ENCODE peak calls at places on chromosomes 13 and 19, in nine cellular contexts. One of them, this sample, is unnamed.

GRCh38 chr19:6536138-6536671 is 5.4 kb downstream of the TNFSF9 start:
- DNase-seq in H1: peak
- DNase-seq in fibroblast of pulmonary artery: peak
- DNase-seq in body of pancreas: no peak
- DNase-seq in stimulated activated CD4-positive, alpha-beta T cell treated with anti-CD3 and anti-CD28 coated beads, TNF-alpha, amount 100 ng/mL, for 48 hours: peak
- DNase-seq in AG10803: no peak
- DNase-seq in psoas muscle: peak
- DNase-seq in progenitor cell of endocrine pancreas: no peak
- DNase-seq in stimulated activated CD8-positive, alpha-beta memory T cell treated with anti-CD3 and anti-CD28 coated beads, Interleukin-4, amount 100 ng/mL, for 1 hour: no peak
- DNase-seq in this sample: peak

GRCh38 chr19:1811472-1811894 is 593 bp downstream of the ATP8B3 start:
- DNase-seq in fibroblast of pulmonary artery: peak
- DNase-seq in H1: no peak
- DNase-seq in stimulated activated CD4-positive, alpha-beta T cell treated with anti-CD3 and anti-CD28 coated beads, TNF-alpha, amount 100 ng/mL, for 48 hours: peak
- DNase-seq in body of pancreas: peak
- DNase-seq in AG10803: peak
- DNase-seq in psoas muscle: peak
- DNase-seq in stimulated activated CD8-positive, alpha-beta memory T cell treated with anti-CD3 and anti-CD28 coated beads, Interleukin-4, amount 100 ng/mL, for 1 hour: peak
- DNase-seq in progenitor cell of endocrine pancreas: no peak
- DNase-seq in this sample: no peak

GRCh38 chr13:20547479-20547908 is 19.5 kb upstream of the IFT88 start:
- DNase-seq in stimulated activated CD4-positive, alpha-beta T cell treated with anti-CD3 and anti-CD28 coated beads, TNF-alpha, amount 100 ng/mL, for 48 hours: no peak
- DNase-seq in H1: no peak
- DNase-seq in body of pancreas: no peak
- DNase-seq in fibroblast of pulmonary artery: no peak
- DNase-seq in stimulated activated CD8-positive, alpha-beta memory T cell treated with anti-CD3 and anti-CD28 coated beads, Interleukin-4, amount 100 ng/mL, for 1 hour: no peak
- DNase-seq in progenitor cell of endocrine pancreas: no peak
- DNase-seq in AG10803: no peak
- DNase-seq in psoas muscle: no peak
- DNase-seq in this sample: no peak

GRCh38 chr13:27562457-27562856 is 57.9 kb downstream of the LNX2 start:
- DNase-seq in stimulated activated CD8-positive, alpha-beta memory T cell treated with anti-CD3 and anti-CD28 coated beads, Interleukin-4, amount 100 ng/mL, for 1 hour: no peak
- DNase-seq in body of pancreas: no peak
- DNase-seq in progenitor cell of endocrine pancreas: no peak
- DNase-seq in psoas muscle: no peak
- DNase-seq in stimulated activated CD4-positive, alpha-beta T cell treated with anti-CD3 and anti-CD28 coated beads, TNF-alpha, amount 100 ng/mL, for 48 hours: no peak
- DNase-seq in fibroblast of pulmonary artery: no peak
- DNase-seq in AG10803: no peak
- DNase-seq in H1: no peak
- DNase-seq in this sample: no peak

GRCh38 chr13:76836311-76836710 is 49.9 kb downstream of the KCTD12 start:
- DNase-seq in fibroblast of pulmonary artery: no peak
- DNase-seq in H1: no peak
- DNase-seq in AG10803: peak
- DNase-seq in psoas muscle: no peak
- DNase-seq in stimulated activated CD4-positive, alpha-beta T cell treated with anti-CD3 and anti-CD28 coated beads, TNF-alpha, amount 100 ng/mL, for 48 hours: no peak
- DNase-seq in progenitor cell of endocrine pancreas: no peak
- DNase-seq in body of pancreas: no peak
- DNase-seq in stimulated activated CD8-positive, alpha-beta memory T cell treated with anti-CD3 and anti-CD28 coated beads, Interleukin-4, amount 100 ng/mL, for 1 hour: no peak
- DNase-seq in this sample: no peak

GRCh38 chr19:5302396-5302795 is 38.2 kb downstream of the PTPRS start:
- DNase-seq in psoas muscle: no peak
- DNase-seq in body of pancreas: no peak
- DNase-seq in fibroblast of pulmonary artery: no peak
- DNase-seq in progenitor cell of endocrine pancreas: no peak
- DNase-seq in H1: no peak
- DNase-seq in stimulated activated CD8-positive, alpha-beta memory T cell treated with anti-CD3 and anti-CD28 coated beads, Interleukin-4, amount 100 ng/mL, for 1 hour: no peak
- DNase-seq in AG10803: no peak
- DNase-seq in stimulated activated CD4-positive, alpha-beta T cell treated with anti-CD3 and anti-CD28 coated beads, TNF-alpha, amount 100 ng/mL, for 48 hours: no peak
- DNase-seq in this sample: no peak

GRCh38 chr19:53867225-53868090 is at the start of gene MYADM:
- DNase-seq in body of pancreas: peak
- DNase-seq in fibroblast of pulmonary artery: peak
- DNase-seq in H1: peak
- DNase-seq in stimulated activated CD4-positive, alpha-beta T cell treated with anti-CD3 and anti-CD28 coated beads, TNF-alpha, amount 100 ng/mL, for 48 hours: peak
- DNase-seq in progenitor cell of endocrine pancreas: peak
- DNase-seq in stimulated activated CD8-positive, alpha-beta memory T cell treated with anti-CD3 and anti-CD28 coated beads, Interleukin-4, amount 100 ng/mL, for 1 hour: peak
- DNase-seq in psoas muscle: peak
- DNase-seq in AG10803: peak
- DNase-seq in this sample: peak

GRCh38 chr19:40626918-40627317 is 25.7 kb downstream of the LTBP4 start:
- DNase-seq in body of pancreas: no peak
- DNase-seq in fibroblast of pulmonary artery: no peak
- DNase-seq in stimulated activated CD4-positive, alpha-beta T cell treated with anti-CD3 and anti-CD28 coated beads, TNF-alpha, amount 100 ng/mL, for 48 hours: no peak
- DNase-seq in stimulated activated CD8-positive, alpha-beta memory T cell treated with anti-CD3 and anti-CD28 coated beads, Interleukin-4, amount 100 ng/mL, for 1 hour: no peak
- DNase-seq in psoas muscle: no peak
- DNase-seq in AG10803: no peak
- DNase-seq in progenitor cell of endocrine pancreas: no peak
- DNase-seq in H1: no peak
- DNase-seq in this sample: no peak

GRCh38 chr13:59368652-59369051 is 795.1 kb downstream of the DIAPH3 start:
- DNase-seq in body of pancreas: no peak
- DNase-seq in stimulated activated CD4-positive, alpha-beta T cell treated with anti-CD3 and anti-CD28 coated beads, TNF-alpha, amount 100 ng/mL, for 48 hours: no peak
- DNase-seq in H1: no peak
- DNase-seq in fibroblast of pulmonary artery: no peak
- DNase-seq in AG10803: no peak
- DNase-seq in stimulated activated CD8-positive, alpha-beta memory T cell treated with anti-CD3 and anti-CD28 coated beads, Interleukin-4, amount 100 ng/mL, for 1 hour: no peak
- DNase-seq in progenitor cell of endocrine pancreas: no peak
- DNase-seq in psoas muscle: no peak
- DNase-seq in this sample: no peak

GRCh38 chr19:55261671-55262126 is 2.9 kb upstream of the PPP6R1 start:
- DNase-seq in progenitor cell of endocrine pancreas: no peak
- DNase-seq in stimulated activated CD4-positive, alpha-beta T cell treated with anti-CD3 and anti-CD28 coated beads, TNF-alpha, amount 100 ng/mL, for 48 hours: no peak
- DNase-seq in psoas muscle: no peak
- DNase-seq in H1: peak
- DNase-seq in stimulated activated CD8-positive, alpha-beta memory T cell treated with anti-CD3 and anti-CD28 coated beads, Interleukin-4, amount 100 ng/mL, for 1 hour: no peak
- DNase-seq in AG10803: no peak
- DNase-seq in fibroblast of pulmonary artery: no peak
- DNase-seq in body of pancreas: no peak
- DNase-seq in this sample: no peak

GRCh38 chr19:50189326-50189725 is 14.1 kb upstream of the MYH14 start:
- DNase-seq in H1: no peak
- DNase-seq in progenitor cell of endocrine pancreas: no peak
- DNase-seq in body of pancreas: no peak
- DNase-seq in psoas muscle: no peak
- DNase-seq in stimulated activated CD4-positive, alpha-beta T cell treated with anti-CD3 and anti-CD28 coated beads, TNF-alpha, amount 100 ng/mL, for 48 hours: no peak
- DNase-seq in fibroblast of pulmonary artery: no peak
- DNase-seq in stimulated activated CD8-positive, alpha-beta memory T cell treated with anti-CD3 and anti-CD28 coated beads, Interleukin-4, amount 100 ng/mL, for 1 hour: no peak
- DNase-seq in AG10803: no peak
- DNase-seq in this sample: no peak

GRCh38 chr19:30144794-30145193 is 202.8 kb downstream of the URI1 start:
- DNase-seq in stimulated activated CD4-positive, alpha-beta T cell treated with anti-CD3 and anti-CD28 coated beads, TNF-alpha, amount 100 ng/mL, for 48 hours: no peak
- DNase-seq in stimulated activated CD8-positive, alpha-beta memory T cell treated with anti-CD3 and anti-CD28 coated beads, Interleukin-4, amount 100 ng/mL, for 1 hour: no peak
- DNase-seq in fibroblast of pulmonary artery: no peak
- DNase-seq in H1: no peak
- DNase-seq in psoas muscle: no peak
- DNase-seq in progenitor cell of endocrine pancreas: no peak
- DNase-seq in body of pancreas: no peak
- DNase-seq in AG10803: no peak
- DNase-seq in this sample: no peak

GRCh38 chr19:51194527-51195315 is 30.2 kb upstream of the CD33 start:
- DNase-seq in H1: no peak
- DNase-seq in stimulated activated CD4-positive, alpha-beta T cell treated with anti-CD3 and anti-CD28 coated beads, TNF-alpha, amount 100 ng/mL, for 48 hours: no peak
- DNase-seq in psoas muscle: no peak
- DNase-seq in progenitor cell of endocrine pancreas: no peak
- DNase-seq in fibroblast of pulmonary artery: no peak
- DNase-seq in stimulated activated CD8-positive, alpha-beta memory T cell treated with anti-CD3 and anti-CD28 coated beads, Interleukin-4, amount 100 ng/mL, for 1 hour: no peak
- DNase-seq in AG10803: no peak
- DNase-seq in body of pancreas: no peak
- DNase-seq in this sample: no peak

GRCh38 chr19:18192673-18193387 is at the start of gene MPV17L2:
- DNase-seq in stimulated activated CD8-positive, alpha-beta memory T cell treated with anti-CD3 and anti-CD28 coated beads, Interleukin-4, amount 100 ng/mL, for 1 hour: peak
- DNase-seq in progenitor cell of endocrine pancreas: peak
- DNase-seq in fibroblast of pulmonary artery: peak
- DNase-seq in psoas muscle: peak
- DNase-seq in AG10803: peak
- DNase-seq in body of pancreas: peak
- DNase-seq in stimulated activated CD4-positive, alpha-beta T cell treated with anti-CD3 and anti-CD28 coated beads, TNF-alpha, amount 100 ng/mL, for 48 hours: peak
- DNase-seq in H1: peak
- DNase-seq in this sample: peak

GRCh38 chr19:50427997-50428425 is 4.7 kb upstream of the MYBPC2 start:
- DNase-seq in AG10803: peak
- DNase-seq in stimulated activated CD8-positive, alpha-beta memory T cell treated with anti-CD3 and anti-CD28 coated beads, Interleukin-4, amount 100 ng/mL, for 1 hour: no peak
- DNase-seq in progenitor cell of endocrine pancreas: peak
- DNase-seq in H1: peak
- DNase-seq in fibroblast of pulmonary artery: peak
- DNase-seq in stimulated activated CD4-positive, alpha-beta T cell treated with anti-CD3 and anti-CD28 coated beads, TNF-alpha, amount 100 ng/mL, for 48 hours: no peak
- DNase-seq in body of pancreas: peak
- DNase-seq in psoas muscle: peak
- DNase-seq in this sample: no peak

GRCh38 chr13:24151864-24152263 is 8.7 kb upstream of the SPATA13 start:
- DNase-seq in psoas muscle: no peak
- DNase-seq in stimulated activated CD4-positive, alpha-beta T cell treated with anti-CD3 and anti-CD28 coated beads, TNF-alpha, amount 100 ng/mL, for 48 hours: no peak
- DNase-seq in fibroblast of pulmonary artery: no peak
- DNase-seq in H1: no peak
- DNase-seq in AG10803: no peak
- DNase-seq in progenitor cell of endocrine pancreas: no peak
- DNase-seq in body of pancreas: no peak
- DNase-seq in stimulated activated CD8-positive, alpha-beta memory T cell treated with anti-CD3 and anti-CD28 coated beads, Interleukin-4, amount 100 ng/mL, for 1 hour: no peak
- DNase-seq in this sample: no peak

GRCh38 chr13:39129253-39129652 is 91.0 kb downstream of the NHLRC3 start:
- DNase-seq in stimulated activated CD8-positive, alpha-beta memory T cell treated with anti-CD3 and anti-CD28 coated beads, Interleukin-4, amount 100 ng/mL, for 1 hour: no peak
- DNase-seq in H1: no peak
- DNase-seq in fibroblast of pulmonary artery: no peak
- DNase-seq in progenitor cell of endocrine pancreas: no peak
- DNase-seq in AG10803: no peak
- DNase-seq in stimulated activated CD4-positive, alpha-beta T cell treated with anti-CD3 and anti-CD28 coated beads, TNF-alpha, amount 100 ng/mL, for 48 hours: no peak
- DNase-seq in psoas muscle: no peak
- DNase-seq in body of pancreas: no peak
- DNase-seq in this sample: no peak

GRCh38 chr19:45216677-45217076 is 28.5 kb downstream of the EXOC3L2 start:
- DNase-seq in psoas muscle: no peak
- DNase-seq in progenitor cell of endocrine pancreas: no peak
- DNase-seq in stimulated activated CD8-positive, alpha-beta memory T cell treated with anti-CD3 and anti-CD28 coated beads, Interleukin-4, amount 100 ng/mL, for 1 hour: no peak
- DNase-seq in fibroblast of pulmonary artery: no peak
- DNase-seq in H1: no peak
- DNase-seq in body of pancreas: no peak
- DNase-seq in stimulated activated CD4-positive, alpha-beta T cell treated with anti-CD3 and anti-CD28 coated beads, TNF-alpha, amount 100 ng/mL, for 48 hours: no peak
- DNase-seq in AG10803: no peak
- DNase-seq in this sample: no peak

GRCh38 chr19:16920816-16921529 is 32.2 kb downstream of the F2RL3 start:
- DNase-seq in fibroblast of pulmonary artery: peak
- DNase-seq in stimulated activated CD4-positive, alpha-beta T cell treated with anti-CD3 and anti-CD28 coated beads, TNF-alpha, amount 100 ng/mL, for 48 hours: no peak
- DNase-seq in psoas muscle: peak
- DNase-seq in stimulated activated CD8-positive, alpha-beta memory T cell treated with anti-CD3 and anti-CD28 coated beads, Interleukin-4, amount 100 ng/mL, for 1 hour: no peak
- DNase-seq in body of pancreas: no peak
- DNase-seq in H1: no peak
- DNase-seq in AG10803: peak
- DNase-seq in progenitor cell of endocrine pancreas: no peak
- DNase-seq in this sample: no peak

GRCh38 chr19:35843676-35844481 is 8.4 kb downstream of the NPHS1 start:
- DNase-seq in body of pancreas: peak
- DNase-seq in fibroblast of pulmonary artery: no peak
- DNase-seq in progenitor cell of endocrine pancreas: no peak
- DNase-seq in stimulated activated CD8-positive, alpha-beta memory T cell treated with anti-CD3 and anti-CD28 coated beads, Interleukin-4, amount 100 ng/mL, for 1 hour: no peak
- DNase-seq in AG10803: no peak
- DNase-seq in H1: peak
- DNase-seq in stimulated activated CD4-positive, alpha-beta T cell treated with anti-CD3 and anti-CD28 coated beads, TNF-alpha, amount 100 ng/mL, for 48 hours: no peak
- DNase-seq in psoas muscle: no peak
- DNase-seq in this sample: no peak

GRCh38 chr13:41327994-41328778 is 17.1 kb downstream of the NAA16 start:
- DNase-seq in stimulated activated CD8-positive, alpha-beta memory T cell treated with anti-CD3 and anti-CD28 coated beads, Interleukin-4, amount 100 ng/mL, for 1 hour: no peak
- DNase-seq in body of pancreas: no peak
- DNase-seq in stimulated activated CD4-positive, alpha-beta T cell treated with anti-CD3 and anti-CD28 coated beads, TNF-alpha, amount 100 ng/mL, for 48 hours: no peak
- DNase-seq in fibroblast of pulmonary artery: no peak
- DNase-seq in AG10803: no peak
- DNase-seq in psoas muscle: no peak
- DNase-seq in H1: no peak
- DNase-seq in progenitor cell of endocrine pancreas: no peak
- DNase-seq in this sample: no peak

GRCh38 chr13:36163809-36164308 is 32.7 kb upstream of the DCLK1 start:
- DNase-seq in stimulated activated CD4-positive, alpha-beta T cell treated with anti-CD3 and anti-CD28 coated beads, TNF-alpha, amount 100 ng/mL, for 48 hours: no peak
- DNase-seq in fibroblast of pulmonary artery: peak
- DNase-seq in AG10803: peak
- DNase-seq in stimulated activated CD8-positive, alpha-beta memory T cell treated with anti-CD3 and anti-CD28 coated beads, Interleukin-4, amount 100 ng/mL, for 1 hour: no peak
- DNase-seq in body of pancreas: peak
- DNase-seq in H1: no peak
- DNase-seq in psoas muscle: peak
- DNase-seq in progenitor cell of endocrine pancreas: no peak
- DNase-seq in this sample: no peak

GRCh38 chr19:40613669-40614594 is 12.8 kb downstream of the LTBP4 start:
- DNase-seq in stimulated activated CD8-positive, alpha-beta memory T cell treated with anti-CD3 and anti-CD28 coated beads, Interleukin-4, amount 100 ng/mL, for 1 hour: peak
- DNase-seq in progenitor cell of endocrine pancreas: no peak
- DNase-seq in stimulated activated CD4-positive, alpha-beta T cell treated with anti-CD3 and anti-CD28 coated beads, TNF-alpha, amount 100 ng/mL, for 48 hours: peak
- DNase-seq in AG10803: peak
- DNase-seq in fibroblast of pulmonary artery: peak
- DNase-seq in psoas muscle: peak
- DNase-seq in H1: peak
- DNase-seq in body of pancreas: no peak
- DNase-seq in this sample: peak

GRCh38 chr13:31035162-31035951 is 102.9 kb downstream of the TEX26 start:
- DNase-seq in H1: no peak
- DNase-seq in fibroblast of pulmonary artery: peak
- DNase-seq in progenitor cell of endocrine pancreas: no peak
- DNase-seq in stimulated activated CD4-positive, alpha-beta T cell treated with anti-CD3 and anti-CD28 coated beads, TNF-alpha, amount 100 ng/mL, for 48 hours: no peak
- DNase-seq in body of pancreas: no peak
- DNase-seq in AG10803: peak
- DNase-seq in stimulated activated CD8-positive, alpha-beta memory T cell treated with anti-CD3 and anti-CD28 coated beads, Interleukin-4, amount 100 ng/mL, for 1 hour: no peak
- DNase-seq in psoas muscle: no peak
- DNase-seq in this sample: no peak

GRCh38 chr13:49895826-49896225 is 40.3 kb downstream of the SPRYD7 start:
- DNase-seq in stimulated activated CD8-positive, alpha-beta memory T cell treated with anti-CD3 and anti-CD28 coated beads, Interleukin-4, amount 100 ng/mL, for 1 hour: no peak
- DNase-seq in body of pancreas: no peak
- DNase-seq in H1: no peak
- DNase-seq in psoas muscle: no peak
- DNase-seq in fibroblast of pulmonary artery: no peak
- DNase-seq in stimulated activated CD4-positive, alpha-beta T cell treated with anti-CD3 and anti-CD28 coated beads, TNF-alpha, amount 100 ng/mL, for 48 hours: no peak
- DNase-seq in AG10803: no peak
- DNase-seq in progenitor cell of endocrine pancreas: no peak
- DNase-seq in this sample: no peak

GRCh38 chr13:26220575-26220974 is 1.5 kb downstream of the RNF6 start:
- DNase-seq in stimulated activated CD4-positive, alpha-beta T cell treated with anti-CD3 and anti-CD28 coated beads, TNF-alpha, amount 100 ng/mL, for 48 hours: no peak
- DNase-seq in body of pancreas: no peak
- DNase-seq in stimulated activated CD8-positive, alpha-beta memory T cell treated with anti-CD3 and anti-CD28 coated beads, Interleukin-4, amount 100 ng/mL, for 1 hour: no peak
- DNase-seq in fibroblast of pulmonary artery: peak
- DNase-seq in H1: no peak
- DNase-seq in psoas muscle: no peak
- DNase-seq in AG10803: peak
- DNase-seq in progenitor cell of endocrine pancreas: no peak
- DNase-seq in this sample: no peak

GRCh38 chr19:623974-624373 is 9.4 kb downstream of the POLRMT start:
- DNase-seq in fibroblast of pulmonary artery: peak
- DNase-seq in H1: no peak
- DNase-seq in progenitor cell of endocrine pancreas: no peak
- DNase-seq in stimulated activated CD8-positive, alpha-beta memory T cell treated with anti-CD3 and anti-CD28 coated beads, Interleukin-4, amount 100 ng/mL, for 1 hour: no peak
- DNase-seq in psoas muscle: no peak
- DNase-seq in body of pancreas: no peak
- DNase-seq in stimulated activated CD4-positive, alpha-beta T cell treated with anti-CD3 and anti-CD28 coated beads, TNF-alpha, amount 100 ng/mL, for 48 hours: no peak
- DNase-seq in AG10803: peak
- DNase-seq in this sample: no peak

GRCh38 chr19:36115453-36116343 is at the start of gene TBCB:
- DNase-seq in H1: no peak
- DNase-seq in psoas muscle: no peak
- DNase-seq in fibroblast of pulmonary artery: peak
- DNase-seq in stimulated activated CD8-positive, alpha-beta memory T cell treated with anti-CD3 and anti-CD28 coated beads, Interleukin-4, amount 100 ng/mL, for 1 hour: peak
- DNase-seq in stimulated activated CD4-positive, alpha-beta T cell treated with anti-CD3 and anti-CD28 coated beads, TNF-alpha, amount 100 ng/mL, for 48 hours: no peak
- DNase-seq in progenitor cell of endocrine pancreas: peak
- DNase-seq in body of pancreas: no peak
- DNase-seq in AG10803: peak
- DNase-seq in this sample: no peak

GRCh38 chr19:56837892-56838679 is 2.4 kb downstream of the PEG3 start:
- DNase-seq in stimulated activated CD8-positive, alpha-beta memory T cell treated with anti-CD3 and anti-CD28 coated beads, Interleukin-4, amount 100 ng/mL, for 1 hour: no peak
- DNase-seq in stimulated activated CD4-positive, alpha-beta T cell treated with anti-CD3 and anti-CD28 coated beads, TNF-alpha, amount 100 ng/mL, for 48 hours: no peak
- DNase-seq in progenitor cell of endocrine pancreas: no peak
- DNase-seq in psoas muscle: peak
- DNase-seq in body of pancreas: peak
- DNase-seq in fibroblast of pulmonary artery: peak
- DNase-seq in AG10803: no peak
- DNase-seq in H1: no peak
- DNase-seq in this sample: peak

GRCh38 chr13:93959796-93960533 is 519.5 kb downstream of the DCT start:
- DNase-seq in progenitor cell of endocrine pancreas: no peak
- DNase-seq in stimulated activated CD4-positive, alpha-beta T cell treated with anti-CD3 and anti-CD28 coated beads, TNF-alpha, amount 100 ng/mL, for 48 hours: no peak
- DNase-seq in psoas muscle: no peak
- DNase-seq in AG10803: no peak
- DNase-seq in fibroblast of pulmonary artery: no peak
- DNase-seq in H1: no peak
- DNase-seq in stimulated activated CD8-positive, alpha-beta memory T cell treated with anti-CD3 and anti-CD28 coated beads, Interleukin-4, amount 100 ng/mL, for 1 hour: no peak
- DNase-seq in body of pancreas: no peak
- DNase-seq in this sample: no peak

GRCh38 chr19:18741566-18742121 is 49.5 kb downstream of the COMP start:
- DNase-seq in H1: no peak
- DNase-seq in AG10803: no peak
- DNase-seq in psoas muscle: peak
- DNase-seq in stimulated activated CD8-positive, alpha-beta memory T cell treated with anti-CD3 and anti-CD28 coated beads, Interleukin-4, amount 100 ng/mL, for 1 hour: no peak
- DNase-seq in fibroblast of pulmonary artery: peak
- DNase-seq in progenitor cell of endocrine pancreas: peak
- DNase-seq in stimulated activated CD4-positive, alpha-beta T cell treated with anti-CD3 and anti-CD28 coated beads, TNF-alpha, amount 100 ng/mL, for 48 hours: no peak
- DNase-seq in body of pancreas: peak
- DNase-seq in this sample: no peak